ENCODE peak calls at places on chromosomes 13 and 19, in four cellular contexts. F is OCI-LY7; W is stimulated activated CD4-positive, alpha-beta T cell treated with anti-CD3 and anti-CD28 coated beads, Interleukin-1b, Interleukin-23, amount 100 ng/mL, for 24 hours; L is fibroblast of pulmonary artery. M is an unnamed sample.

GRCh38 chr13:29978211-29978610 is 127.8 kb upstream of the UBL3 start:
- DNase-seq in W (no peak), F (no peak), L (peak), M (no peak)

GRCh38 chr13:30415430-30416030 is 6.8 kb upstream of the UBE2L5 start:
- DNase-seq in W (no peak), F (peak), L (no peak), M (no peak)

GRCh38 chr19:39032164-39032918 is at the start of gene FBXO27:
- DNase-seq in F (no peak), L (no peak), W (no peak), M (peak)

GRCh38 chr19:18274776-18275356 is 614 bp upstream of the IQCN start:
- DNase-seq in L (peak), W (no peak), F (no peak), M (peak)

GRCh38 chr19:50511069-50511822 is at the start of gene JOSD2:
- DNase-seq in F (peak), W (peak), L (peak), M (peak)

GRCh38 chr13:76795701-76796695 is 90.2 kb downstream of the KCTD12 start:
- DNase-seq in L (peak), F (no peak), W (no peak), M (no peak)

GRCh38 chr19:52473655-52474350 is 20.4 kb downstream of the ZNF578 start:
- DNase-seq in L (no peak), F (peak), W (no peak), M (no peak)

GRCh38 chr19:3981373-3981735 is 3.9 kb downstream of the EEF2 start:
- DNase-seq in F (no peak), W (no peak), L (no peak), M (no peak)

GRCh38 chr19:50025794-50026549 is at the start of gene ZNF473:
- DNase-seq in W (peak), L (peak), F (peak), M (peak)

GRCh38 chr19:10227215-10227971 is 3.7 kb downstream of the S1PR2 start:
- DNase-seq in F (no peak), L (peak), W (no peak), M (peak)

GRCh38 chr19:55491546-55492360 is 3.5 kb downstream of the SSC5D start:
- DNase-seq in L (no peak), F (no peak), W (no peak), M (no peak)

GRCh38 chr13:89468081-89468480 is 1796.9 kb downstream of the SLITRK5 start:
- DNase-seq in L (no peak), F (no peak), W (no peak), M (no peak)

GRCh38 chr13:21344662-21345176 is 114.4 kb downstream of the ZDHHC20 start:
- DNase-seq in F (peak), L (no peak), W (no peak), M (no peak)

GRCh38 chr13:24032252-24032651 is 128.3 kb upstream of the SPATA13 start:
- DNase-seq in F (no peak), L (peak), W (no peak), M (no peak)

GRCh38 chr13:60152114-60152513 is 11.6 kb downstream of the DIAPH3 start:
- DNase-seq in W (no peak), L (no peak), F (no peak), M (no peak)

GRCh38 chr13:51800456-51800855 is 3.5 kb downstream of the DHRS12 start:
- DNase-seq in W (no peak), F (no peak), L (no peak), M (no peak)

GRCh38 chr13:68996671-68997030 is 1111.0 kb upstream of the ATXN8OS start:
- DNase-seq in W (no peak), L (no peak), F (no peak), M (no peak)

GRCh38 chr19:16034180-16034579 is 42.1 kb upstream of the TPM4 start:
- DNase-seq in L (no peak), W (no peak), F (no peak), M (no peak)

GRCh38 chr13:69374036-69374435 is 733.6 kb upstream of the ATXN8OS start:
- DNase-seq in L (no peak), W (no peak), F (no peak), M (no peak)

GRCh38 chr13:100443998-100444328 is 144.6 kb downstream of the GGACT start:
- DNase-seq in L (no peak), W (no peak), F (no peak), M (no peak)

GRCh38 chr13:26596458-26596857 is 39.0 kb downstream of the WASF3 start:
- DNase-seq in F (no peak), W (no peak), L (no peak), M (no peak)

GRCh38 chr19:12330340-12330739 is 3.1 kb downstream of the ZNF563 start:
- DNase-seq in L (no peak), W (no peak), F (no peak), M (no peak)

GRCh38 chr13:77698211-77699058 is 948 bp downstream of the SLAIN1 start:
- DNase-seq in L (no peak), W (no peak), F (peak), M (peak)

GRCh38 chr13:45662122-45662521 is 40.0 kb upstream of the CBY2 start:
- DNase-seq in L (no peak), F (no peak), W (no peak), M (no peak)

GRCh38 chr19:18725755-18726416 is 42.4 kb downstream of the CRTC1 start:
- DNase-seq in F (no peak), W (no peak), L (no peak), M (no peak)

GRCh38 chr13:21039097-21039800 is 22.1 kb downstream of the LATS2 start:
- DNase-seq in L (no peak), F (peak), W (no peak), M (no peak)

GRCh38 chr13:51380269-51380668 is 40.8 kb downstream of the SERPINE3 start:
- DNase-seq in L (peak), F (no peak), W (no peak), M (no peak)

GRCh38 chr13:24149306-24150032 is 11.1 kb upstream of the SPATA13 start:
- DNase-seq in L (peak), W (no peak), F (no peak), M (no peak)